ENCODE peak calls at places on chromosomes 1 and 21, in four cellular contexts. M is Peyer's patch, U is cardiac muscle cell, R is hepatocyte. K is an unnamed sample.

GRCh38 chr1:187051618-187052232 is 223.0 kb downstream of the PLA2G4A start:
- DNase-seq in R (peak; percentile 57), M (no peak), U (peak; percentile 56), K (no peak)

GRCh38 chr1:226002667-226003501 is 3.7 kb upstream of the SDE2 start:
- DNase-seq in R (peak; percentile 36), U (peak; percentile 82), M (peak; percentile 60), K (no peak)

GRCh38 chr1:177451191-177451590 is 280.4 kb downstream of the BRINP2 start:
- DNase-seq in R (peak; percentile 36), U (no peak), M (no peak), K (no peak)

GRCh38 chr1:183544598-183545297 is 45.5 kb downstream of the NCF2 start:
- DNase-seq in M (no peak), R (peak; percentile 62), U (peak; percentile 68), K (no peak)

GRCh38 chr1:42419449-42419848 is 36.4 kb downstream of the ZMYND12 start:
- DNase-seq in R (peak; percentile 64), U (peak; percentile 89), M (no peak), K (no peak)

GRCh38 chr1:244757091-244757939 is 78.1 kb upstream of the COX20 start:
- DNase-seq in R (no peak), U (no peak), M (no peak), K (no peak)

GRCh38 chr1:212688338-212689047 is 11.1 kb downstream of the BATF3 start:
- DNase-seq in R (peak; percentile 27), M (no peak), U (no peak), K (no peak)

GRCh38 chr1:64856564-64856963 is 109.8 kb downstream of the JAK1 start:
- DNase-seq in M (no peak), U (no peak), R (no peak), K (no peak)

GRCh38 chr1:241531195-241532172 is 694 bp upstream of the KMO start:
- DNase-seq in U (peak; percentile 67), R (peak; percentile 71), M (no peak), K (no peak)

GRCh38 chr1:211132681-211133392 is 1.1 kb downstream of the KCNH1 start:
- DNase-seq in U (peak; percentile 8), M (no peak), R (no peak), K (no peak)

GRCh38 chr1:151859814-151860405 is 6.4 kb upstream of the THEM5 start:
- DNase-seq in U (no peak), M (no peak), R (no peak), K (no peak)

GRCh38 chr1:222546548-222547259 is 1.2 kb downstream of the HHIPL2 start:
- DNase-seq in U (peak; percentile 3), R (peak; percentile 54), M (no peak), K (no peak)

GRCh38 chr1:77416692-77417450 is 135.1 kb downstream of the AK5 start:
- DNase-seq in M (no peak), R (no peak), U (no peak), K (no peak)

GRCh38 chr1:20685739-20686138 is 24.6 kb upstream of the DDOST start:
- DNase-seq in M (no peak), U (no peak), R (no peak), K (no peak)

GRCh38 chr1:179529482-179529881 is 46.3 kb downstream of the NPHS2 start:
- DNase-seq in R (no peak), U (no peak), M (no peak), K (no peak)

GRCh38 chr1:1206376-1207253 is at the start of gene TNFRSF18:
- DNase-seq in R (no peak), M (peak; percentile 70), U (peak; percentile 62), K (no peak)

GRCh38 chr1:170548497-170548896 is 16.5 kb downstream of the GORAB start:
- DNase-seq in U (no peak), R (no peak), M (no peak), K (no peak)

GRCh38 chr1:224874775-224875174 is 54.7 kb upstream of the DNAH14 start:
- DNase-seq in R (peak; percentile 19), M (no peak), U (no peak), K (no peak)

GRCh38 chr1:17274186-17275170 is 25.6 kb downstream of the PADI3 start:
- DNase-seq in M (peak; percentile 77), U (peak; percentile 66), R (peak; percentile 35), K (no peak)

GRCh38 chr1:203463469-203464062 is 12.0 kb upstream of the PRELP start:
- DNase-seq in U (no peak), R (no peak), M (no peak), K (no peak)

GRCh38 chr1:77671836-77672235 is 10.6 kb downstream of the ZZZ3 start:
- DNase-seq in U (no peak), R (no peak), M (no peak), K (no peak)

GRCh38 chr1:229007167-229007566 is 263.7 kb upstream of the RAB4A start:
- DNase-seq in R (no peak), M (no peak), U (no peak), K (no peak)

GRCh38 chr21:25809013-25809412 is 74.2 kb downstream of the GABPA start:
- DNase-seq in U (no peak), R (no peak), M (no peak), K (no peak)

GRCh38 chr1:205458777-205459566 is 3.1 kb upstream of the BLACAT1 start:
- DNase-seq in M (no peak), R (peak; percentile 83), U (peak; percentile 85), K (no peak)

GRCh38 chr1:212158912-212159796 is 123.6 kb downstream of the DTL start:
- DNase-seq in M (peak; percentile 54), U (no peak), R (no peak), K (peak; percentile 0)

GRCh38 chr1:7549277-7549676 is 221.8 kb upstream of the VAMP3 start:
- DNase-seq in M (no peak), R (peak; percentile 43), U (no peak), K (no peak)

GRCh38 chr1:32336963-32337675 is 1.1 kb upstream of the MARCKSL1 start:
- DNase-seq in R (no peak), U (no peak), M (peak; percentile 85), K (peak; percentile 55)

GRCh38 chr1:68229927-68230812 is 2.2 kb downstream of the WLS start:
- DNase-seq in M (no peak), R (peak; percentile 16), U (peak; percentile 46), K (no peak)

GRCh38 chr1:221478050-221478949 is 263.6 kb downstream of the DUSP10 start:
- DNase-seq in U (peak; percentile 75), M (peak; percentile 60), R (peak; percentile 84), K (peak; percentile 19)

GRCh38 chr1:61357539-61357938 is 275.2 kb downstream of the NFIA start:
- DNase-seq in U (no peak), R (no peak), M (no peak), K (no peak)

GRCh38 chr21:35635261-35635660 is 425.1 kb downstream of the SETD4 start:
- DNase-seq in R (no peak), M (no peak), U (no peak), K (no peak)

GRCh38 chr1:111140680-111140967 is 601 bp downstream of the CEPT1 start:
- DNase-seq in U (peak; percentile 67), R (peak; percentile 73), M (peak; percentile 81), K (no peak)

GRCh38 chr1:14881775-14882672 is 271.5 kb upstream of the TMEM51 start:
- DNase-seq in M (no peak), U (no peak), R (peak; percentile 31), K (no peak)

GRCh38 chr1:27416387-27417111 is 24.1 kb downstream of the GPR3 start:
- DNase-seq in M (peak; percentile 77), U (peak; percentile 74), R (peak; percentile 66), K (no peak)

GRCh38 chr1:225980005-225980404 is 19.1 kb downstream of the SDE2 start:
- DNase-seq in U (no peak), R (no peak), M (no peak), K (no peak)

GRCh38 chr1:39352881-39353280 is 138.6 kb upstream of the BMP8A start:
- DNase-seq in M (no peak), U (no peak), R (no peak), K (no peak)

DNA sequence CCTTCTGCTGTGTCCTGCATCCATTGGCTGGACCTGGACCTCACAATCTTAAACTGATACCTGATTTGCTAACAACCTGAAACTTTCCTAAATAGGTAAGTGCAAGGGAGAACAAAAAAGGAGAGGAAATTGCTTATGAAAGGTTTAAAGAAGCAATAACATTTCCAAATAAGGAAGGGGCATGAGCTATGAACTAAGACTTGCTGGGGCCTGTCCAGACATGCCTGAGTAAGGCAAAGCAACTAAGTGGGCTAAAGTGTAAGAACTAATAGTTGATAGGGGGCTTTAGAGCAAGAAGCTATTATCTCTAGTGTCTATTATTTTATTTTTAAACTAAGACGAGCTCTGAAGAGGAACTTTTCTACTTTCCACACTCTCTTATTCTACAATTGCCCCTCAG is 11.6 kb downstream of the JMJD4 start:
- DNase-seq in R (no peak), U (no peak), M (no peak), K (no peak)
- H3K9me3 ChIP-seq in R (no peaks in the 10 kb centered on the region), U (no peaks in the 10 kb centered on the region), M (no peaks in the 10 kb centered on the region), K (peaks cover 6% of the 10 kb centered on the region)

DNA sequence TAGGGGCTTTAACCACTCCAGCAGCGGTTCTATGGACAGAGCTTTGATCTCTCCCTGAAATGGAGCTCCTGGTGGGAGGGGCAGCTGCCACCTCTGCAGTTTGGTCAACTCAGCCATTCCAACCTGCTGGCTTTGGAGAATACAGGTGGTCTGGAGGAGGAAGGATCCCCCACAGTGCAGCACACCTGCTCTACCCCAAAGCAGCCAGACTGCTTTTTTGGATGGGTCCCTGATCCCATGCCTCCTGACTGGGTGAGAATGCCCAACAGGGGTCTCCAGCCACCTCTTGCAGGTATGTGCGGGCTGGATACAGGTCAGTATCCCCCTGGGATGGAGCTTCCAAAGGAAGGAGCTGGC is 53.9 kb downstream of the TPTE start:
- DNase-seq in R (no peak), M (no peak), U (no peak), K (no peak)
- H3K9me3 ChIP-seq in R (peaks cover 38% of the 10 kb centered on the region), M (no peaks in the 10 kb centered on the region), U (peaks cover 18% of the 10 kb centered on the region), K (peaks cover 11% of the 10 kb centered on the region)

DNA sequence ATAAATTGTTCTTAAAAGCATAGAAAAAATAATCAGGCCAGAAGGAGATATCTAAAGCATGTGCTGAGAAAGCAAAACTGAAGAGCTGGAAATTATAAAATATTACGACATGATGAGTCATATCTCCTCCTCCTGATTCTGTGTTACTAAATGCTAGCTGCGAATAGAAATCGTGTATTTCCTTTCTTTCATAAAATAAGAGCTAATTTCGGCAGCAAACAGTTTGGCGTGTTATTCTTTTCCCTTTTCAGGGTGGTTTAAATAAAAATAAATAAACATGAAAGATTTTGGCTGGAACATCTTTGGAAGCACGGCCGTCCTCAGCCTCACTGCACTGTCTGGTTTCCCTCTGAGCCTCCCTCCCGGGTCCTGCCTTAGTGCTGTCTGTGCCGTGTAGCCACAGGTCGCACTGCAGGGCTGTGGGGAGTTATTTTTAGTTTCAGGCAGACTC is 56.0 kb downstream of the ADARB1 start:
- DNase-seq in U (peak; percentile 63), M (no peak), R (peak; percentile 43), K (no peak)
- H3K9me3 ChIP-seq in U (no peaks in the 10 kb centered on the region), M (no peaks in the 10 kb centered on the region), R (no peaks in the 10 kb centered on the region), K (no peaks in the 10 kb centered on the region)

GRCh38 chr1:73722055-73722454 is 475.9 kb downstream of the LRRIQ3 start:
- DNase-seq in M (no peak), U (no peak), R (no peak), K (no peak)
- H3K9me3 ChIP-seq in M (no peaks in the 10 kb centered on the region), U (no peaks in the 10 kb centered on the region), R (no peaks in the 10 kb centered on the region), K (no peaks in the 10 kb centered on the region)

DNA sequence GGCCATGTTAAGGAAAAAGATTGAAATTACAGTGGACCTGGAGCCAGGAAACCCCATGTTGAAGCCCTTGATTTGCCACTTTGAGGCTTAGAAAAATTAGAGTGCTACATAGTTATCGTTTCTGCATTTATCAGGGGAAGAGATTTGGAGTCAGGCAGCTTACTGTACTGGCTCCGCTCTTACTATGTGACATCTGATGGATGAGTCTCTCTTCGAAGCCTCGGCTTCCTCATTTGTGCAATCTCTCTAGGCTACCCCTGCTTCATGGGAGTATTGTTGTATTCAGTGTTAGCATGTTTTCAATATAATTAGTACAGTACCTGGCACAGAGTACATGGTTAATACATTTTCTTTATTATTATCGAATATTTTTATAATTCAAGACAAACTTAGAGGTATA is 480.4 kb upstream of the USP24 start:
- DNase-seq in M (no peak), U (peak; percentile 25), R (no peak), K (no peak)
- H3K9me3 ChIP-seq in M (no peaks in the 10 kb centered on the region), U (no peaks in the 10 kb centered on the region), R (no peaks in the 10 kb centered on the region), K (no peaks in the 10 kb centered on the region)